ENCODE peak calls at places on chromosomes 6 and 20, in five cellular contexts. One of them, this sample, is unnamed.

GRCh38 chr20:8357703-8358102 is 225.6 kb downstream of the PLCB1 start:
- DNase-seq in cardiac muscle cell: no peak
- DNase-seq in uterus: no peak
- DNase-seq in GM12865: no peak
- DNase-seq in fibroblast of pulmonary artery: no peak
- DNase-seq in this sample: no peak

GRCh38 chr6:10385512-10386132 is 29.3 kb downstream of the TFAP2A start:
- DNase-seq in fibroblast of pulmonary artery: no peak
- DNase-seq in cardiac muscle cell: no peak
- DNase-seq in uterus: no peak
- DNase-seq in GM12865: no peak
- DNase-seq in this sample: peak; percentile 28

GRCh38 chr6:161186173-161186769 is 87.6 kb downstream of the AGPAT4 start:
- DNase-seq in GM12865: no peak
- DNase-seq in fibroblast of pulmonary artery: peak; percentile 55
- DNase-seq in cardiac muscle cell: peak; percentile 70
- DNase-seq in uterus: no peak
- DNase-seq in this sample: no peak

GRCh38 chr6:30544666-30545272 is 11.5 kb downstream of the GNL1 start:
- DNase-seq in cardiac muscle cell: peak; percentile 78
- DNase-seq in fibroblast of pulmonary artery: peak; percentile 78
- DNase-seq in GM12865: peak; percentile 67
- DNase-seq in uterus: no peak
- DNase-seq in this sample: peak; percentile 14

GRCh38 chr6:17853533-17853932 is 133.9 kb downstream of the KIF13A start:
- DNase-seq in uterus: no peak
- DNase-seq in fibroblast of pulmonary artery: no peak
- DNase-seq in cardiac muscle cell: no peak
- DNase-seq in GM12865: no peak
- DNase-seq in this sample: no peak

GRCh38 chr20:63835031-63835858 is 4.2 kb upstream of the ZBTB46 start:
- DNase-seq in GM12865: peak; percentile 69
- DNase-seq in uterus: peak; percentile 92
- DNase-seq in cardiac muscle cell: peak; percentile 99
- DNase-seq in fibroblast of pulmonary artery: peak; percentile 97
- DNase-seq in this sample: peak; percentile 86

GRCh38 chr20:36133821-36134220 is 20.7 kb upstream of the EPB41L1 start:
- DNase-seq in cardiac muscle cell: no peak
- DNase-seq in uterus: no peak
- DNase-seq in fibroblast of pulmonary artery: no peak
- DNase-seq in GM12865: no peak
- DNase-seq in this sample: no peak

GRCh38 chr6:118288355-118289124 is 259.6 kb upstream of the PLN start:
- DNase-seq in uterus: no peak
- DNase-seq in GM12865: no peak
- DNase-seq in fibroblast of pulmonary artery: peak; percentile 35
- DNase-seq in cardiac muscle cell: peak; percentile 16
- DNase-seq in this sample: no peak

GRCh38 chr20:50292324-50293243 is 102.0 kb downstream of the CEBPB start:
- DNase-seq in cardiac muscle cell: peak; percentile 97
- DNase-seq in fibroblast of pulmonary artery: peak; percentile 97
- DNase-seq in uterus: peak; percentile 97
- DNase-seq in GM12865: no peak
- DNase-seq in this sample: peak; percentile 32

GRCh38 chr6:11740875-11741274 is 37.7 kb downstream of the ADTRP start:
- DNase-seq in fibroblast of pulmonary artery: no peak
- DNase-seq in GM12865: no peak
- DNase-seq in uterus: no peak
- DNase-seq in cardiac muscle cell: no peak
- DNase-seq in this sample: no peak

GRCh38 chr20:37364013-37364926 is 18.3 kb downstream of the SRC start:
- DNase-seq in GM12865: no peak
- DNase-seq in cardiac muscle cell: no peak
- DNase-seq in fibroblast of pulmonary artery: no peak
- DNase-seq in uterus: no peak
- DNase-seq in this sample: no peak

GRCh38 chr6:161631676-161632194 is 357.9 kb upstream of the AGPAT4 start:
- DNase-seq in cardiac muscle cell: peak; percentile 51
- DNase-seq in uterus: no peak
- DNase-seq in fibroblast of pulmonary artery: peak; percentile 28
- DNase-seq in GM12865: no peak
- DNase-seq in this sample: no peak

GRCh38 chr20:61128701-61129655 is 123.1 kb upstream of the CDH4 start:
- DNase-seq in cardiac muscle cell: no peak
- DNase-seq in uterus: no peak
- DNase-seq in GM12865: no peak
- DNase-seq in fibroblast of pulmonary artery: no peak
- DNase-seq in this sample: no peak
- TF ChIP-seq CTCF in cardiac muscle cell: no peak
- TF ChIP-seq CTCF in uterus: no peak
- TF ChIP-seq CTCF in GM12865: no peak
- TF ChIP-seq CTCF in fibroblast of pulmonary artery: no peak
- TF ChIP-seq CTCF in this sample: no peak

DNA sequence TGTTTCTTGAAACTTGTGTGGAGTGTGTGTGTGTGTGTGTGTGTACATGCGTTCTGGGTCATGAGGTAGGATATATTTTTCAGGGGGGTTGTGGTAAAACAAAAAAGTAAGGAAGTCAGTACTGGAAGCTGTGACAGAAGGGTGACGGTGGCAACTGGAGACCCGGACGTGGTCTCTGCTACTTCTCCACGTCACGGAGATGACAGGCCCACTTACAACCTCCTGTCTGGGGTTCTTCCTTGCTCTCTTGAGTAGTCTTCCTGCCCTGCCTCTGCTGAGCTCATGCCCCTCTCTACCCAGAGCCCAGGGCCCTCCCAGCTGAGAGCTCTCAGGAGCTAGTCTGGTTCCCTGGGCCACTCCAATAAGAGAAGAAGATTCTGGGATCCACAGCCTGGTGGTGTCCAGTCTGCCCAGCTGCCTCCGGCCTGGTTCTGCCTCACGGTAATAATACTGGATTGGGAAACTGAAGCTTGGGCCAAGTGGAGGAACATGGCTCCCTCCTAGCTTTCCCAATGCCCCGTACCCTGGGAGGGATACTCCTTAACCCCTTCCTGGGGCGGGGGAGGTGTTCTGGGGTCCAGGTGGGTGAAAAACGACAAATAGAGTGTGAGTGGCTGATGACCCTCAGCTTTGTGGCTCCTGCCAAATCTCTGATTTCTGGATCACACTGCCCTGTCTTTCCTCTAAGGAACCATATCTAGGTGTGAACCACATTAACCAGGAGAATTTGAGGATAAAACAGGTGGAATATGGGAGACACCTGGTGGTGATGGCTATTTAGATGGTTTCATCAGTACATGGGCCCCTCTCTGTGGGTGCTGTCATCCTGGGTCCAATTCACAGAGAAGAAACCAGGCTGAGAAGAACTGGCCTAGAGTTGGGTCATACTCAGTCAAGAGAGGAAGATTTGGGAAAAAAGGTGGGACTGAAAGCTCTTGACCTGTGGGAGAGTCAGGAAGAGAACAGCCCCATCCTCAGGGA is 27.2 kb downstream of the VEGFA start:
- DNase-seq in fibroblast of pulmonary artery: no peak
- DNase-seq in GM12865: no peak
- DNase-seq in cardiac muscle cell: no peak
- DNase-seq in uterus: no peak
- DNase-seq in this sample: no peak
- TF ChIP-seq CTCF in fibroblast of pulmonary artery: no peak
- TF ChIP-seq CTCF in GM12865: no peak
- TF ChIP-seq CTCF in cardiac muscle cell: no peak
- TF ChIP-seq CTCF in uterus: no peak
- TF ChIP-seq CTCF in this sample: no peak

DNA sequence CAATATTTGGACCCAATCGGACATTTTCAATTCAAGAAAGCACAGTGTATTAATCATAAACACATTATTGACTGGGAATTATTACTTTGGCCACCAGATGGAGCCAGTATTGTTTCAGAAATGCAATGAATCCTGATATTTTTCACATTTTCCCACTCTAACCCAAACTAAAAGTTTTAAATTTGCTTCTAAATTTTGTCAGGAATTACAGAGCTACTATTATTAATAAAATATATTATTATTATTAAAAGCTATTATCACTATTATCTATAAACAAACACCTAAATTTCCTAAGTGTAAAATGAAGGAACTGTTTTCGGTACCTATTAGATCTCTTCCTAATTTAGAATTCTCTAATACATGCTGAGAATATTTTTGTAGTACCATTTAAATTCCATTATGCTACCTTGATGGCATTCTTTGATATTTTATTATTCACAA is 245.3 kb downstream of the OGFRL1 start:
- DNase-seq in fibroblast of pulmonary artery: peak; percentile 64
- DNase-seq in cardiac muscle cell: peak; percentile 51
- DNase-seq in GM12865: peak; percentile 6
- DNase-seq in uterus: no peak
- DNase-seq in this sample: no peak
- TF ChIP-seq CTCF in fibroblast of pulmonary artery: peak; percentile 60
- TF ChIP-seq CTCF in cardiac muscle cell: peak; percentile 60
- TF ChIP-seq CTCF in GM12865: peak; percentile 41
- TF ChIP-seq CTCF in uterus: peak; percentile 28
- TF ChIP-seq CTCF in this sample: peak; percentile 72

GRCh38 chr6:151370509-151371078 is 20.8 kb downstream of the ZBTB2 start:
- DNase-seq in uterus: no peak
- DNase-seq in fibroblast of pulmonary artery: peak; percentile 43
- DNase-seq in GM12865: no peak
- DNase-seq in cardiac muscle cell: peak; percentile 33
- DNase-seq in this sample: no peak
- TF ChIP-seq CTCF in uterus: no peak
- TF ChIP-seq CTCF in fibroblast of pulmonary artery: peak; percentile 38
- TF ChIP-seq CTCF in GM12865: no peak
- TF ChIP-seq CTCF in cardiac muscle cell: peak; percentile 37
- TF ChIP-seq CTCF in this sample: no peak

GRCh38 chr20:10179574-10180298 is 38.9 kb upstream of the SNAP25 start:
- DNase-seq in cardiac muscle cell: peak; percentile 9
- DNase-seq in uterus: no peak
- DNase-seq in fibroblast of pulmonary artery: peak; percentile 3
- DNase-seq in GM12865: no peak
- DNase-seq in this sample: peak; percentile 10
- TF ChIP-seq CTCF in cardiac muscle cell: peak; percentile 59
- TF ChIP-seq CTCF in uterus: no peak
- TF ChIP-seq CTCF in fibroblast of pulmonary artery: peak; percentile 45
- TF ChIP-seq CTCF in GM12865: peak; percentile 24
- TF ChIP-seq CTCF in this sample: peak; percentile 48

GRCh38 chr6:19805146-19805515 is 32.0 kb upstream of the ID4 start:
- DNase-seq in cardiac muscle cell: no peak
- DNase-seq in uterus: no peak
- DNase-seq in fibroblast of pulmonary artery: no peak
- DNase-seq in GM12865: no peak
- DNase-seq in this sample: no peak
- TF ChIP-seq CTCF in cardiac muscle cell: no peak
- TF ChIP-seq CTCF in uterus: no peak
- TF ChIP-seq CTCF in fibroblast of pulmonary artery: no peak
- TF ChIP-seq CTCF in GM12865: no peak
- TF ChIP-seq CTCF in this sample: no peak

GRCh38 chr6:43255408-43256054 is 12.2 kb downstream of the TTBK1 start:
- DNase-seq in fibroblast of pulmonary artery: no peak
- DNase-seq in cardiac muscle cell: no peak
- DNase-seq in GM12865: no peak
- DNase-seq in uterus: no peak
- DNase-seq in this sample: no peak

GRCh38 chr6:43257746-43258145 is 14.5 kb downstream of the TTBK1 start:
- DNase-seq in GM12865: no peak
- DNase-seq in fibroblast of pulmonary artery: no peak
- DNase-seq in uterus: no peak
- DNase-seq in cardiac muscle cell: no peak
- DNase-seq in this sample: no peak

GRCh38 chr6:43258807-43259686 is 15.8 kb downstream of the TTBK1 start:
- DNase-seq in fibroblast of pulmonary artery: no peak
- DNase-seq in GM12865: no peak
- DNase-seq in cardiac muscle cell: no peak
- DNase-seq in uterus: no peak
- DNase-seq in this sample: no peak

GRCh38 chr6:43258180-43258579 is 14.9 kb downstream of the TTBK1 start:
- DNase-seq in GM12865: no peak
- DNase-seq in uterus: no peak
- DNase-seq in cardiac muscle cell: no peak
- DNase-seq in fibroblast of pulmonary artery: no peak
- DNase-seq in this sample: no peak

GRCh38 chr6:43256670-43257664 is 13.7 kb downstream of the TTBK1 start:
- DNase-seq in cardiac muscle cell: no peak
- DNase-seq in uterus: no peak
- DNase-seq in GM12865: peak; percentile 41
- DNase-seq in fibroblast of pulmonary artery: no peak
- DNase-seq in this sample: no peak
- TF ChIP-seq CTCF in cardiac muscle cell: no peak
- TF ChIP-seq CTCF in uterus: no peak
- TF ChIP-seq CTCF in GM12865: no peak
- TF ChIP-seq CTCF in fibroblast of pulmonary artery: no peak
- TF ChIP-seq CTCF in this sample: no peak

GRCh38 chr6:38341501-38341900 is 298.2 kb downstream of the BTBD9 start:
- DNase-seq in GM12865: no peak
- DNase-seq in uterus: no peak
- DNase-seq in fibroblast of pulmonary artery: no peak
- DNase-seq in cardiac muscle cell: no peak
- DNase-seq in this sample: no peak

GRCh38 chr6:38339914-38340313 is 299.8 kb downstream of the BTBD9 start:
- DNase-seq in fibroblast of pulmonary artery: no peak
- DNase-seq in uterus: no peak
- DNase-seq in cardiac muscle cell: no peak
- DNase-seq in GM12865: no peak
- DNase-seq in this sample: no peak

GRCh38 chr6:38337819-38338465 is 301.8 kb downstream of the BTBD9 start:
- DNase-seq in fibroblast of pulmonary artery: peak; percentile 77
- DNase-seq in GM12865: no peak
- DNase-seq in uterus: no peak
- DNase-seq in cardiac muscle cell: peak; percentile 74
- DNase-seq in this sample: no peak

GRCh38 chr6:38336922-38337321 is 302.8 kb downstream of the BTBD9 start:
- DNase-seq in uterus: no peak
- DNase-seq in GM12865: no peak
- DNase-seq in fibroblast of pulmonary artery: no peak
- DNase-seq in cardiac muscle cell: no peak
- DNase-seq in this sample: no peak
- TF ChIP-seq CTCF in uterus: no peak
- TF ChIP-seq CTCF in GM12865: no peak
- TF ChIP-seq CTCF in fibroblast of pulmonary artery: no peak
- TF ChIP-seq CTCF in cardiac muscle cell: no peak
- TF ChIP-seq CTCF in this sample: no peak